ENCODE peak calls at places on chromosomes 13 and 19, in six cellular contexts. Q is lung microvascular endothelial cell; R is SJCRH30; T is T-helper 17 cell; B is GM13976; O is stimulated activated CD8-positive, alpha-beta memory T cell treated with anti-CD3 and anti-CD28 coated beads, Interleukin-4, amount 100 ng/mL, for 4 hours. W is an unnamed sample.

GRCh38 chr13:21033224-21033855 is 28.0 kb downstream of the LATS2 start:
- DNase-seq in T (no peak), B (no peak), Q (no peak), R (no peak), O (no peak), W (peak; percentile 36)

GRCh38 chr19:6772028-6772865 is at the start of gene VAV1:
- DNase-seq in B (peak; percentile 95), T (peak; percentile 66), O (peak; percentile 78), Q (no peak), R (no peak), W (peak; percentile 12)

GRCh38 chr13:44259045-44260042 is 114.3 kb upstream of the SERP2 start:
- DNase-seq in T (no peak), R (no peak), B (peak; percentile 64), Q (no peak), O (peak; percentile 65), W (peak; percentile 54)

GRCh38 chr19:2327773-2328400 is 499 bp downstream of the LSM7 start:
- DNase-seq in Q (peak; percentile 86), R (peak; percentile 44), O (peak; percentile 32), T (no peak), B (peak; percentile 87), W (peak; percentile 90)

GRCh38 chr13:28579334-28579733 is 79.6 kb upstream of the POMP start:
- DNase-seq in O (no peak), R (no peak), T (no peak), B (no peak), Q (no peak), W (no peak)

GRCh38 chr19:46924874-46925547 is 64.2 kb downstream of the ARHGAP35 start:
- DNase-seq in R (no peak), Q (peak; percentile 47), O (no peak), T (no peak), B (peak; percentile 52), W (peak; percentile 89)

GRCh38 chr19:3285647-3286176 is 61.3 kb downstream of the CELF5 start:
- DNase-seq in B (peak; percentile 80), O (no peak), R (no peak), T (peak; percentile 29), Q (no peak), W (peak; percentile 52)

GRCh38 chr13:29190298-29190697 is 370.2 kb downstream of the MTUS2 start:
- DNase-seq in Q (no peak), T (no peak), B (no peak), R (no peak), O (no peak), W (no peak)

GRCh38 chr13:75372923-75373841 is 108.8 kb downstream of the TBC1D4 start:
- DNase-seq in Q (no peak), R (no peak), O (no peak), B (no peak), T (no peak), W (no peak)

GRCh38 chr19:55196803-55197202 is 12.5 kb downstream of the PTPRH start:
- DNase-seq in O (no peak), B (no peak), T (no peak), R (no peak), Q (no peak), W (no peak)

GRCh38 chr13:26185720-26186119 is 36.4 kb downstream of the RNF6 start:
- DNase-seq in R (no peak), T (no peak), B (no peak), Q (no peak), O (peak; percentile 1), W (no peak)

GRCh38 chr19:29564574-29565005 is 38.8 kb downstream of the VSTM2B start:
- DNase-seq in B (no peak), T (no peak), O (no peak), R (no peak), Q (no peak), W (no peak)

GRCh38 chr13:82947121-82948077 is 934.9 kb downstream of the SLITRK1 start:
- DNase-seq in T (no peak), O (no peak), R (no peak), Q (no peak), B (no peak), W (no peak)

W was measured in dermis blood vessel endothelial cell.